ENCODE peak calls at places on chromosomes 1 and 21, in seven cellular contexts. C is suprapubic skin; K is ELF-1; R is stimulated activated CD4-positive, alpha-beta T cell treated with anti-CD3 and anti-CD28 coated beads, Interleukin-4, amount 100 ng/mL, for 48 hours; E is A673; P is stomach; G is frontal cortex. I is an unnamed sample.
A peak's percentile ranks its signal among the peaks of the same experiment; 100 is the strongest.

GRCh38 chr1:7299329-7299799 is 471.7 kb upstream of the VAMP3 start:
- DNase-seq in C (peak; percentile 49), K (peak; percentile 85), R (no peak), E (peak; percentile 94), P (peak; percentile 68), G (peak; percentile 25), I (peak; percentile 30)

GRCh38 chr1:76140227-76140626 is 65.7 kb downstream of the ST6GALNAC3 start:
- DNase-seq in C (no peak), K (no peak), R (no peak), E (no peak), P (no peak), G (no peak), I (no peak)

GRCh38 chr1:111643097-111643496 is 23.5 kb downstream of the RAP1A start:
- DNase-seq in C (no peak), K (no peak), R (no peak), E (no peak), P (no peak), G (no peak), I (no peak)

GRCh38 chr1:36175137-36176095 is 19.5 kb downstream of the MAP7D1 start:
- DNase-seq in C (no peak), K (peak; percentile 38), R (no peak), E (no peak), P (peak; percentile 35), G (no peak), I (no peak)

GRCh38 chr1:225888289-225888897 is 553 bp downstream of the LEFTY1 start:
- DNase-seq in C (no peak), K (no peak), R (no peak), E (no peak), P (no peak), G (no peak), I (no peak)

GRCh38 chr21:33554236-33554981 is 11.6 kb downstream of the SON start:
- DNase-seq in C (no peak), K (no peak), R (no peak), E (no peak), P (no peak), G (no peak), I (no peak)

GRCh38 chr1:53783056-53783455 is 44.1 kb upstream of the GLIS1 start:
- DNase-seq in C (no peak), K (no peak), R (peak; percentile 2), E (no peak), P (no peak), G (no peak), I (no peak)

GRCh38 chr1:116738673-116739370 is 15.4 kb upstream of the CD2 start:
- DNase-seq in C (peak; percentile 41), K (no peak), R (no peak), E (no peak), P (no peak), G (no peak), I (no peak)

GRCh38 chr1:38569932-38570356 is 289.6 kb downstream of the RRAGC start:
- DNase-seq in C (no peak), K (no peak), R (no peak), E (peak; percentile 29), P (no peak), G (no peak), I (no peak)

I was measured in 8988T.